ENCODE peak calls at places on chromosomes 13 and 19, in six cellular contexts. J is WTC11, L is K562, U is HepG2, C is H1, Z is HCT116. G is an unnamed sample.

GRCh38 chr13:102846261-102847015 is 606 bp downstream of the ERCC5 start:
- DNase-seq in J (peak), L (peak), U (peak), C (no peak), Z (peak), G (no peak)

GRCh38 chr13:29924482-29924884 is 74.1 kb upstream of the UBL3 start:
- DNase-seq in J (no peak), L (no peak), U (peak), C (no peak), Z (no peak), G (no peak)

GRCh38 chr19:38900220-38900629 is 456 bp downstream of the NFKBIB start:
- DNase-seq in J (no peak), L (no peak), U (no peak), C (no peak), Z (no peak), G (no peak)

GRCh38 chr19:55641376-55642152 is 762 bp downstream of the ZNF580 start:
- DNase-seq in J (no peak), L (no peak), U (no peak), C (no peak), Z (no peak), G (no peak)

GRCh38 chr19:47414469-47414868 is 4.9 kb downstream of the MEIS3 start:
- DNase-seq in J (peak), L (peak), U (peak), C (peak), Z (no peak), G (no peak)

GRCh38 chr13:108006619-108007018 is 208.7 kb downstream of the LIG4 start:
- DNase-seq in J (no peak), L (peak), U (no peak), C (no peak), Z (no peak), G (no peak)

GRCh38 chr19:4986471-4986888 is 17.6 kb downstream of the KDM4B start:
- DNase-seq in J (no peak), L (no peak), U (no peak), C (no peak), Z (no peak), G (no peak)

GRCh38 chr19:45469835-45470146 is 2.0 kb downstream of the FOSB start:
- DNase-seq in J (peak), L (peak), U (peak), C (no peak), Z (no peak), G (no peak)

GRCh38 chr13:24148414-24149305 is 11.9 kb upstream of the SPATA13 start:
- DNase-seq in J (no peak), L (no peak), U (peak), C (no peak), Z (peak), G (no peak)

GRCh38 chr19:15123900-15124299 is 16.7 kb downstream of the SYDE1 start:
- DNase-seq in J (no peak), L (no peak), U (no peak), C (no peak), Z (no peak), G (no peak)

GRCh38 chr13:30234763-30235162 is 72.6 kb downstream of the KATNAL1 start:
- DNase-seq in J (no peak), L (no peak), U (no peak), C (no peak), Z (no peak), G (no peak)

GRCh38 chr19:55638864-55639359 is 1.9 kb upstream of the ZNF580 start:
- DNase-seq in J (peak), L (peak), U (peak), C (peak), Z (no peak), G (no peak)

GRCh38 chr19:17289489-17289888 is 7.8 kb downstream of the ANKLE1 start:
- DNase-seq in J (peak), L (peak), U (no peak), C (peak), Z (peak), G (no peak)

GRCh38 chr19:18300930-18301717 is 19.7 kb upstream of the JUND start:
- DNase-seq in J (no peak), L (peak), U (no peak), C (no peak), Z (no peak), G (no peak)

GRCh38 chr13:40563350-40564125 is 102.9 kb downstream of the FOXO1 start:
- DNase-seq in J (no peak), L (no peak), U (peak), C (no peak), Z (no peak), G (no peak)
- TF ChIP-seq ATF3 in J (no peak), L (no peak), U (no peak), C (no peak), Z (no peak), G (no peak)

GRCh38 chr19:1655992-1656608 is 3.7 kb upstream of the TCF3 start:
- DNase-seq in J (no peak), L (peak), U (no peak), C (no peak), Z (no peak), G (no peak)
- TF ChIP-seq SP1 in J (no peak), L (no peak), U (no peak), C (no peak), Z (no peak), G (no peak)

GRCh38 chr13:26499209-26499601 is 58.3 kb upstream of the WASF3 start:
- DNase-seq in J (no peak), L (no peak), U (no peak), C (no peak), Z (no peak), G (no peak)

GRCh38 chr13:26498524-26499208 is 58.8 kb upstream of the WASF3 start:
- DNase-seq in J (no peak), L (no peak), U (no peak), C (no peak), Z (no peak), G (no peak)

GRCh38 chr13:26503826-26504594 is 53.5 kb upstream of the WASF3 start:
- DNase-seq in J (no peak), L (no peak), U (no peak), C (no peak), Z (no peak), G (no peak)

GRCh38 chr13:26500618-26501320 is 56.7 kb upstream of the WASF3 start:
- DNase-seq in J (no peak), L (no peak), U (no peak), C (no peak), Z (no peak), G (no peak)

GRCh38 chr13:26502826-26503225 is 54.7 kb upstream of the WASF3 start:
- DNase-seq in J (no peak), L (no peak), U (no peak), C (no peak), Z (no peak), G (no peak)
- TF ChIP-seq ATF3 in J (no peak), L (no peak), U (no peak), C (no peak), Z (no peak), G (no peak)

DNA sequence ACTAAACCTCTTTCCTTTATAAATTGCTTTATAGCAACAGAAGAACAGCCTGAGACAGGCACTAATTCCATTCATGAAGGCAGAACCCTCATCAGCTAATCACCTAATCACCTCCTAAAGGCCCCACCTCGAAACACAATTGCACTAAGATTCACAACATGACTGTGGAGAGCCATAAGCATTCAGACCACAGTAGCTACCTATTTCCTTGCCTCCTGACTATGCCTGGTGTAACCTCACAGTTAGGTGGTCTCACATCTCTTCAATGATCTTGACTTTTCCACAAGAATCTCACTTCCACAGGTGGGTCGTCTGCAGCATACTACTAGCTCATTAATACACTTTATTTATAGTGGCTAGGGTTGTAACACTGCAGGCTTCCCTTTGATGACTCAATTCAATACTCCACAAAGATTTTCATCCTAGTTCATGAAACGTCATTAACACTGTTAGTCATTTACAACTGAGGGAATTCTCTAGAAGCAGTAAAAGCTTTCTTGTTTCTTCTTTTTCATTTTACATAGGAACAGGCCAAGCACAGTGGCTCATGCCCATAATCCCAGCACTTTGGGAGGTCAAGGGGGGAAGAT is 27.1 kb downstream of the STK24 start:
- DNase-seq in J (no peak), L (no peak), U (no peak), C (no peak), Z (no peak), G (no peak)
- TF ChIP-seq SP1 in J (no peak), L (no peak), U (no peak), C (no peak), Z (no peak), G (no peak)

GRCh38 chr13:45209229-45209628 is 8.4 kb upstream of the KCTD4 start:
- DNase-seq in J (no peak), L (no peak), U (no peak), C (no peak), Z (no peak), G (no peak)

GRCh38 chr13:45206340-45206739 is 5.5 kb upstream of the KCTD4 start:
- DNase-seq in J (no peak), L (no peak), U (no peak), C (no peak), Z (peak), G (peak)

GRCh38 chr13:45208132-45208531 is 7.3 kb upstream of the KCTD4 start:
- DNase-seq in J (no peak), L (no peak), U (no peak), C (no peak), Z (no peak), G (no peak)

GRCh38 chr13:45205124-45205523 is 4.3 kb upstream of the KCTD4 start:
- DNase-seq in J (no peak), L (no peak), U (no peak), C (no peak), Z (no peak), G (no peak)

DNA sequence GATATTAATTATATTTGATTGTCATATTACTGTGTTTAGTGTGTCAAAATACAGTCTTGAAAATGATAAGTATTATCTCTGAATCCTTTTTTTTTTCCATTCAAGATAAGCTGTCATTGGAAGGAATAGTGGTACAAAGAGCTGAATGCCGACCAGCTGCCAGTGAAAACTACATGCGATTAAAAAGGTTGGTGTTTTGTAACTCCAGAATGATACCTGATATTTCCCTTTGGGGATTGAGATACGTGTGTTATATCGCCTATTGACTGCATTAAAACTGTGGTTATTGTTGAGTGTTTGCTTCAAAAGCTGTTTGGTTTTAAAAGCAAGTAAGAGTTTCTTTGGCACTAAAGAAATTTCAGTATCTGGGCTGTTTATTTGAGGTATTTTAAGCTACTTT is 6.5 kb upstream of the KCTD4 start:
- DNase-seq in J (no peak), L (no peak), U (no peak), C (no peak), Z (no peak), G (no peak)
- TF ChIP-seq ATF3 in J (no peak), L (no peak), U (no peak), C (no peak), Z (no peak), G (no peak)

GRCh38 chr19:48553676-48554384 is 1.9 kb downstream of the SULT2B1 start:
- DNase-seq in J (peak), L (peak), U (peak), C (no peak), Z (no peak), G (no peak)
- TF ChIP-seq SP1 in J (no peak), L (peak), U (no peak), C (no peak), Z (no peak), G (no peak)

DNA sequence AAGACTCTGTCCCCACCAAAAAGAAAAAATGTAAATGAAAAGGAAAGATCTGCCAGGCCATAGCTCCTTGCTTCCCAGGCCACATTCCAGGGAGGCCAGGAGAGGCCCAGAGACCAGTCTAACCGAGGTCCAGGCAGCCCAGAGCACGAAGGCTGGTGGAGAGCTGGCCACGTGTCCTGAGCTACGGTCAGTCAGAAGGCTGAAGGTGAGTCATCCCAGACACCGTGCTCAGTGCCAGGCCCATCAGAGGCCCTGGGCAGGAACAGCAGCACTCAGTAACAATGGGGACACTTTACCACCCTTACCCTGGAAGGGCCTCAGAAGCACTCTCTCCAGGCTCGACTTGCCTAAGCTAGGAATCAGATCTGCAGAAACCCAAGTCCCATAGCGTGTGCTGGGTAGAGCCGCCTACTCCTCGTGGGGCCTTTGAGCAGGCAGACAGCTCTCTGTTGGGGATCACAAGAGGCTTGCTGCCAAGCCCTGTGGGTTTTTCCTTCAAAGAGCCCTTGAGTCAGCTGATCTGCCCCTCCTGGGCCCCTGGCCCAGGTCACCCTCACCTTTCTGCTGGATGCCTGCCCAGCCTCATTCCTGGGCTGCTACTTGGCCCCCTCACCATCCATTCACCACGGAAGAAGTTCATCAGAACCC is 11.6 kb upstream of the DNMT1 start:
- DNase-seq in J (no peak), L (no peak), U (peak), C (no peak), Z (no peak), G (no peak)
- TF ChIP-seq ATF3 in J (no peak), L (no peak), U (peak), C (no peak), Z (no peak), G (no peak)

DNA sequence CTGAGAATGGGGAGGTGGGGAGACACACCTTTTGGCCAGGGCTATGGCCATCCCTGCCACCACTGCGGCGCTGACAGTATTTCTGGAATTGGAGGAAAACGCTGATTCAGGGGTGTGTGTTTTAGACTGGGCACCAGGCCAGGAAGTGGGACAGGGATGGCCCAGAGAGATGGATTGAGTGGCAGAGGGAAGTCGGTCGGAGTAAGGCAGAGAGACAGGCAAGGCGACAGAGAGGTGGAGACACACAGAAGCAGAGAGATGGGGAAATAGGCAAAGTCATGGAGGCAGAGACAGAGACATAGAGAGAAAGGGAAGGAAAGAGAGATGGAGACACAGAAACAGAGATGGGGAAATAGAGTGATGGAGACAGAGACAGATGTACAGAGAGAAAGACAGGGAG is 4.1 kb upstream of the C19orf81 start:
- DNase-seq in J (no peak), L (no peak), U (no peak), C (no peak), Z (no peak), G (no peak)
- TF ChIP-seq SP1 in J (no peak), L (no peak), U (no peak), C (no peak), Z (no peak), G (no peak)

GRCh38 chr19:13963603-13964105 is 11.3 kb downstream of the DCAF15 start:
- DNase-seq in J (peak), L (no peak), U (no peak), C (no peak), Z (no peak), G (no peak)
- TF ChIP-seq ATF3 in J (no peak), L (no peak), U (no peak), C (no peak), Z (no peak), G (no peak)

GRCh38 chr13:68806125-68806524 is 1301.5 kb upstream of the ATXN8OS start:
- DNase-seq in J (no peak), L (no peak), U (no peak), C (no peak), Z (no peak), G (no peak)
- TF ChIP-seq SP1 in J (no peak), L (no peak), U (no peak), C (no peak), Z (no peak), G (no peak)

G was measured in GM12878.